ENCODE peak calls at places on chromosomes 16 and 17, in eight cellular contexts. R is CD8-positive, alpha-beta memory T cell; T is kidney epithelial cell; S is brain microvascular endothelial cell; W is CD4-positive, alpha-beta memory T cell; A is AG09309; U is fibroblast of lung; N is IMR-90. B is an unnamed sample.

GRCh38 chr17:56902350-56902749 is 11.5 kb downstream of the TRIM25 start:
- DNase-seq in R (no peak), S (no peak), N (peak), U (peak), T (peak), A (no peak), W (no peak), B (peak)

GRCh38 chr16:630024-630814 is 566 bp upstream of the WFIKKN1 start:
- DNase-seq in U (no peak), A (no peak), N (no peak), T (no peak), R (no peak), W (no peak), S (no peak), B (no peak)

GRCh38 chr16:79580465-79581200 is 19.9 kb downstream of the MAF start:
- DNase-seq in N (no peak), W (no peak), S (no peak), A (no peak), R (no peak), T (no peak), U (no peak), B (no peak)

GRCh38 chr16:68146583-68146982 is 61.4 kb downstream of the NFATC3 start:
- DNase-seq in U (peak), N (peak), R (no peak), S (peak), T (no peak), A (no peak), W (peak), B (peak)

GRCh38 chr16:28604186-28604565 is 5.7 kb downstream of the SULT1A1 start:
- DNase-seq in W (no peak), U (no peak), T (no peak), S (no peak), N (no peak), R (no peak), A (no peak), B (no peak)

GRCh38 chr17:6639014-6639650 is 1.4 kb downstream of the KIAA0753 start:
- DNase-seq in U (no peak), T (no peak), W (no peak), S (no peak), A (no peak), R (no peak), N (no peak), B (no peak)

GRCh38 chr16:4937782-4938682 is 1.1 kb upstream of the PPL start:
- DNase-seq in A (no peak), T (no peak), S (no peak), N (no peak), U (no peak), W (no peak), R (no peak), B (no peak)

GRCh38 chr17:78441271-78441986 is 63.0 kb downstream of the PGS1 start:
- DNase-seq in A (no peak), U (no peak), S (no peak), W (no peak), T (no peak), R (no peak), N (no peak), B (no peak)

GRCh38 chr16:27439273-27440018 is 37.5 kb downstream of the IL21R start:
- DNase-seq in S (no peak), R (no peak), U (no peak), N (no peak), T (no peak), W (no peak), A (no peak), B (no peak)

GRCh38 chr17:77608431-77608830 is 350.1 kb upstream of the TNRC6C start:
- DNase-seq in W (no peak), R (no peak), T (no peak), S (no peak), N (no peak), U (no peak), A (no peak), B (no peak)

GRCh38 chr17:57747221-57748017 is 2.3 kb upstream of the CCDC182 start:
- DNase-seq in U (peak), N (peak), S (peak), R (peak), T (peak), A (peak), W (peak), B (peak)

GRCh38 chr17:17663160-17664072 is 17.8 kb upstream of the RAI1 start:
- DNase-seq in R (peak), U (peak), N (peak), T (peak), W (peak), A (peak), S (peak), B (peak)

GRCh38 chr17:82640046-82640445 is 8.2 kb downstream of the WDR45B start:
- DNase-seq in W (no peak), N (no peak), R (no peak), U (no peak), S (no peak), A (no peak), T (no peak), B (no peak)

GRCh38 chr16:2471016-2471652 is at the start of gene NTN3:
- DNase-seq in U (no peak), S (no peak), W (no peak), A (no peak), R (no peak), N (no peak), T (no peak), B (no peak)

GRCh38 chr17:3887394-3887793 is 5.5 kb downstream of the CAMKK1 start:
- DNase-seq in R (no peak), A (no peak), N (no peak), U (no peak), T (no peak), S (no peak), W (no peak), B (no peak)

GRCh38 chr17:3887811-3888210 is 5.0 kb downstream of the CAMKK1 start:
- DNase-seq in S (no peak), R (no peak), A (no peak), T (no peak), U (no peak), N (no peak), W (no peak), B (no peak)

GRCh38 chr17:3890082-3890892 is 2.6 kb downstream of the CAMKK1 start:
- DNase-seq in T (peak), U (peak), R (no peak), S (peak), A (no peak), W (no peak), N (peak), B (peak)

GRCh38 chr17:3889613-3890012 is 3.2 kb downstream of the CAMKK1 start:
- DNase-seq in R (no peak), S (no peak), N (no peak), U (no peak), A (no peak), W (no peak), T (no peak), B (no peak)

DNA sequence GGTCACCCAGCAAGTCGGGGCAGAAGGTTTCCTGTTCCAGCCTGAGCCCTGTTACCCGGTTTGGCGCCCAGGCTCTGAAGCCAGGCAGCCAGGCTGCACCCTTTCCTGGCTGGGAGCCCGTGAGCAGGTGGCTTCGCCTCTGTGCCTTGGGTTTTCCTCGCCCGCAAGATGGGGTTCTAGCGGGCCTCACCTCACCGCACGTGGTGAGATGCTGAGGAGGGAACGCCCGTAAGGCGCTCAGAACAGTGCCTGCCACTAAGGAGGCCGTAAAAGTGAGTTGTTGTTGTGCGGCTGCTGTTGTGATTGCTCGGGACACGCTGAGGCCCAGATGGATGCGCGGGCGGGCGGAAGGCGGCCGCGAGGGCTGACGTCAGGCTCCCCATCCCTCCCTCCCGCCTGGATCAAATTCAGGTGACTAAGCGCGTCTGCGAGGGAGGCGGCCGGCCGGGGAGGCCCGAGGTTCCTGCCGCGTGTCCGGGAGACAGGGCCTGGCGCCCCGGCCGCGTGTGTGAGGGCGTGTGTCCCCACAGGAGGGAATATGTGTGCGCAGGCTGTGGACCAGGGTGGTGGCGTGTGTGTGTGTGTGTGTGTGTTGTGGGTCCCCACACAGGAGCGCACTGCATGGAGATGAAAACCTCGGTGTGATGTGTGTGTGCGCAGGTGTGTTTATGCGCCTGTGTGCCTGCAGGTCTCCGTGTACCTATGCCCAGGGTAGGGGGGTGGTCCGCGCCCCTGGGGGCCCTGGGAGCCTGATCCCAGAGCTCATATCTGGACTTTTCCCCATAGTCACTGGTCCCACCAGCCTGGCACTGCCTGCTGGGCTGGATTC is 4.3 kb downstream of the CAMKK1 start:
- DNase-seq in R (no peak), T (peak), U (peak), S (peak), N (peak), A (no peak), W (no peak), B (no peak)
- H3K4me3 ChIP-seq in R (no peak), T (no peak), U (no peak), S (no peak), N (no peak), A (no peak), W (no peak), B (no peak)

GRCh38 chr16:72938426-72939164 is 109.3 kb downstream of the ZFHX3 start:
- DNase-seq in R (no peak), S (peak), W (no peak), N (peak), U (peak), T (no peak), A (no peak), B (no peak)
- H3K4me3 ChIP-seq in R (no peak), S (no peak), W (no peak), N (peak), U (peak), T (no peak), A (no peak), B (no peak)

GRCh38 chr17:35214631-35215273 is 20.6 kb upstream of the SLC35G3 start:
- DNase-seq in A (no peak), W (peak), S (no peak), N (no peak), R (peak), U (no peak), T (no peak), B (no peak)

GRCh38 chr17:35213412-35213925 is 19.3 kb upstream of the SLC35G3 start:
- DNase-seq in N (no peak), A (no peak), T (no peak), U (no peak), S (no peak), R (no peak), W (no peak), B (no peak)

GRCh38 chr17:35214192-35214591 is 20.0 kb upstream of the SLC35G3 start:
- DNase-seq in W (peak), A (no peak), N (no peak), U (no peak), R (peak), T (no peak), S (no peak), B (no peak)

GRCh38 chr17:35210741-35211140 is 16.5 kb upstream of the SLC35G3 start:
- DNase-seq in N (no peak), R (no peak), W (peak), A (no peak), U (no peak), S (no peak), T (no peak), B (no peak)

DNA sequence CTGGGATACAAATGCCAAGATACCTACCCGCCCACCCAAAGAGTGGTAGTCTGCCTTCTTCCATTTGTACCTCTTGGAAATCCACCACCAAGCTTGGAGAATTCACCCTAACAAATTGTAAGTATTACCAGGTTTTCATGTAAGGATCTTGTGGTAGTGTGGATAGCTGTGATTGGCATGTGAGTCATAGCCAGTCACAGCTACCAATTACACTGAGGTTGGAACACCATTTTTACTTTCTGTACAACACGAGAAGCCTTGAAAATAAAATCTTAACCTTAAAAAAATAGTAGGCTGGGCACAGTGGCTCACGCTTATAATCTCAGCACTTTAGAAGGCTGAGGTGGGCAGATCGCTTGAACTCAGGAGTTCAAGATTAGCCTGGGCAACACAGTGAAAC is 18.5 kb upstream of the SLC35G3 start:
- DNase-seq in N (no peak), U (no peak), A (no peak), S (no peak), W (no peak), T (no peak), R (no peak), B (no peak)
- H3K4me3 ChIP-seq in N (no peak), U (no peak), A (no peak), S (no peak), W (peak), T (no peak), R (peak), B (no peak)

GRCh38 chr17:29246638-29247037 is at the start of gene CRYBA1:
- DNase-seq in W (no peak), A (no peak), S (no peak), N (no peak), R (no peak), T (no peak), U (no peak), B (no peak)
- H3K4me3 ChIP-seq in W (no peak), A (no peak), S (no peak), N (no peak), R (no peak), T (no peak), U (no peak), B (no peak)

GRCh38 chr17:61981323-61981722 is 53.5 kb upstream of the INTS2 start:
- DNase-seq in A (no peak), R (no peak), W (no peak), T (no peak), U (peak), N (peak), S (peak), B (no peak)

GRCh38 chr17:61984826-61985225 is 57.0 kb upstream of the INTS2 start:
- DNase-seq in N (no peak), A (no peak), S (no peak), W (no peak), T (no peak), U (no peak), R (no peak), B (no peak)

GRCh38 chr17:61989509-61989908 is 61.7 kb upstream of the INTS2 start:
- DNase-seq in N (no peak), S (no peak), T (no peak), W (no peak), A (no peak), R (no peak), U (no peak), B (no peak)

GRCh38 chr17:61986898-61987297 is 59.1 kb upstream of the INTS2 start:
- DNase-seq in N (no peak), W (no peak), T (no peak), U (no peak), S (no peak), A (no peak), R (no peak), B (peak)
- H3K4me3 ChIP-seq in N (no peak), W (no peak), T (no peak), U (no peak), S (no peak), A (no peak), R (no peak), B (no peak)

DNA sequence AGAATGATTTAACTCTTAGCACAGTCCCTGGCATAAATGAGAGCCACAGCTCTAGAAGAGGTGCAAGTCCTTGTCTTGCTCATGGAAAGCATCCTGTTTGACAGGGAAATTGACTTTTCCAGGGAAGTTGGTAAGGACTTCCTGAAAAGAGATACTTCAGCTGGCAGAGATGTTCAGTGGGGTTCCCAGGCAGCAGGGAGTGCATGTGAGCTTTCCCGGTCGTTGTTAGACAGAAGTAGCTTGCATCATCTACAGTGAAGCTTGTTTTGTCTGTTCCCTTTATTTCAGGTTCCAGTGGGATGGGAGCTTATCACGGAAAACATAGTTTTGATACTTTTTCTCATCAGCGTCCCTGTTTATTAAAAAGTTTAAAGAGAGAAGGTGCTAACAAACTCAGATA is 22.9 kb downstream of the ALDH3A2 start:
- DNase-seq in U (no peak), A (no peak), R (no peak), T (no peak), W (no peak), S (no peak), N (no peak), B (no peak)
- H3K4me3 ChIP-seq in U (no peak), A (no peak), R (no peak), T (no peak), W (no peak), S (no peak), N (no peak), B (no peak)

B was measured in epithelial cell of proximal tubule.